ENCODE peak calls at places on chromosomes 13 and 19, in five cellular contexts. One of them, this sample, is unnamed.

GRCh38 chr13:48393698-48394085 is 19.2 kb downstream of the LPAR6 start:
- DNase-seq in AG10803: peak
- DNase-seq in fibroblast of the aortic adventitia: no peak
- DNase-seq in CD4-positive, alpha-beta T cell: no peak
- DNase-seq in uterus: no peak
- DNase-seq in this sample: no peak

GRCh38 chr13:41554180-41554579 is 96.8 kb downstream of the RGCC start:
- DNase-seq in AG10803: no peak
- DNase-seq in fibroblast of the aortic adventitia: no peak
- DNase-seq in CD4-positive, alpha-beta T cell: no peak
- DNase-seq in uterus: no peak
- DNase-seq in this sample: no peak

GRCh38 chr13:37089495-37089894 is 16.0 kb downstream of the CSNK1A1L start:
- DNase-seq in AG10803: no peak
- DNase-seq in fibroblast of the aortic adventitia: no peak
- DNase-seq in CD4-positive, alpha-beta T cell: no peak
- DNase-seq in uterus: no peak
- DNase-seq in this sample: no peak

GRCh38 chr19:17243854-17244617 is 1.7 kb downstream of the NR2F6 start:
- DNase-seq in AG10803: peak
- DNase-seq in fibroblast of the aortic adventitia: peak
- DNase-seq in CD4-positive, alpha-beta T cell: no peak
- DNase-seq in uterus: peak
- DNase-seq in this sample: peak

GRCh38 chr19:44748426-44749254 is at the start of gene BCL3:
- DNase-seq in AG10803: peak
- DNase-seq in fibroblast of the aortic adventitia: no peak
- DNase-seq in CD4-positive, alpha-beta T cell: peak
- DNase-seq in uterus: peak
- DNase-seq in this sample: peak

GRCh38 chr19:13033819-13034611 is 38.7 kb downstream of the NFIX start:
- DNase-seq in AG10803: peak
- DNase-seq in fibroblast of the aortic adventitia: peak
- DNase-seq in CD4-positive, alpha-beta T cell: no peak
- DNase-seq in uterus: peak
- DNase-seq in this sample: peak

GRCh38 chr13:113245858-113246791 is 36.7 kb downstream of the CUL4A start:
- DNase-seq in AG10803: peak
- DNase-seq in fibroblast of the aortic adventitia: no peak
- DNase-seq in CD4-positive, alpha-beta T cell: no peak
- DNase-seq in uterus: no peak
- DNase-seq in this sample: no peak

GRCh38 chr19:6711605-6712004 is 8.8 kb downstream of the C3 start:
- DNase-seq in AG10803: no peak
- DNase-seq in fibroblast of the aortic adventitia: no peak
- DNase-seq in CD4-positive, alpha-beta T cell: no peak
- DNase-seq in uterus: no peak
- DNase-seq in this sample: no peak

GRCh38 chr19:36009220-36009619 is 607 bp upstream of the SYNE4 start:
- DNase-seq in AG10803: peak
- DNase-seq in fibroblast of the aortic adventitia: peak
- DNase-seq in CD4-positive, alpha-beta T cell: peak
- DNase-seq in uterus: peak
- DNase-seq in this sample: peak

GRCh38 chr19:4721196-4721595 is 2.4 kb downstream of the DPP9 start:
- DNase-seq in AG10803: no peak
- DNase-seq in fibroblast of the aortic adventitia: no peak
- DNase-seq in CD4-positive, alpha-beta T cell: no peak
- DNase-seq in uterus: no peak
- DNase-seq in this sample: no peak

GRCh38 chr19:47357788-47358680 is 8.9 kb downstream of the DHX34 start:
- DNase-seq in AG10803: no peak
- DNase-seq in fibroblast of the aortic adventitia: no peak
- DNase-seq in CD4-positive, alpha-beta T cell: no peak
- DNase-seq in uterus: no peak
- DNase-seq in this sample: no peak
- TF ChIP-seq CTCF in AG10803: peak
- TF ChIP-seq CTCF in fibroblast of the aortic adventitia: peak
- TF ChIP-seq CTCF in CD4-positive, alpha-beta T cell: no peak
- TF ChIP-seq CTCF in uterus: no peak
- TF ChIP-seq CTCF in this sample: no peak

GRCh38 chr19:58328999-58329398 is 2.2 kb downstream of the ZSCAN22 start:
- DNase-seq in AG10803: no peak
- DNase-seq in fibroblast of the aortic adventitia: no peak
- DNase-seq in CD4-positive, alpha-beta T cell: no peak
- DNase-seq in uterus: no peak
- DNase-seq in this sample: no peak
- TF ChIP-seq CTCF in AG10803: no peak
- TF ChIP-seq CTCF in fibroblast of the aortic adventitia: no peak
- TF ChIP-seq CTCF in CD4-positive, alpha-beta T cell: no peak
- TF ChIP-seq CTCF in uterus: no peak
- TF ChIP-seq CTCF in this sample: no peak

DNA sequence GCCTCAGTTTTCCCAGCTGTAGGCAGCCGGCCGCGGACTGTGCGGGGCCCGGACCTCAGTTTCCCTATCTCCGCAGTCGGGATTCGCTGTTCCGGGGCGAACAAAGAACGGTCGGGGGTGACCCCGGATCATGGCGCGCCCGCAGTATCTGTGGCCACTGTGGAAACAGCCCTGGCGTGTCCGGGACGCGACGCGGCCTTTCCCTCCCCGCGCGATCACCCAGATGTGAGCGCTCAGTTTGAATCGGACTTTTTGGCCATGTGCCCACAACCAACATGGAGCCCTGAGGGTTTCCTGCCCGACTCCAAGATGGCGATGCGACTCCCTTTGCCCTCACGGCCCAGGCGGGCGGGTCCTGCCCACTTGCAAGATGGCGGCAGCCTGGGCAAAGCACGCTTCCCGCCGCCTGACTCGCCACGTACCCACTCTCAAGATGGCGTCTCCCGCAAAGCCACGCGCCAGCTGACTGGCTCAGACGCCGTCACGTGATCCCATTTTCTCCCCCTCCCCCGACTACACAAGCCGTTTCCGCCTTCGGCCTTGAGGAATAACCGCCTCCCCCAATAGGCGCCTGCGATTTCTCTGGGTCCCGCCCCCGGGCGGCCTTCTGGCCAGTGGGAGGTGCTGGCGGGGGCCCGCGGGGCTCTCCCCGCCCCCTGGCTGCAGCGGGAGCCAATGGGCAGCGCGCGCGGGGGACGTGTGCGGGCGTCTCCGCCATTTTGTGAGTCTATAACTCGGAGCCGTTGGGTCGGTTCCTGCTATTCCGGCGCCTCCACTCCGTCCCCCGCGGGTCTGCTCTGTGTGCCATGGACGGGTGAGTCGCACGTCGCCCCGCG is at the start of gene PTBP1:
- DNase-seq in AG10803: peak
- DNase-seq in fibroblast of the aortic adventitia: peak
- DNase-seq in CD4-positive, alpha-beta T cell: peak
- DNase-seq in uterus: peak
- DNase-seq in this sample: peak
- TF ChIP-seq CTCF in AG10803: no peak
- TF ChIP-seq CTCF in fibroblast of the aortic adventitia: peak
- TF ChIP-seq CTCF in CD4-positive, alpha-beta T cell: no peak
- TF ChIP-seq CTCF in uterus: peak
- TF ChIP-seq CTCF in this sample: no peak

GRCh38 chr13:25943666-25944065 is 108.2 kb downstream of the SHISA2 start:
- DNase-seq in AG10803: peak
- DNase-seq in fibroblast of the aortic adventitia: no peak
- DNase-seq in CD4-positive, alpha-beta T cell: no peak
- DNase-seq in uterus: no peak
- DNase-seq in this sample: no peak

GRCh38 chr13:25943081-25943480 is 108.7 kb downstream of the SHISA2 start:
- DNase-seq in AG10803: no peak
- DNase-seq in fibroblast of the aortic adventitia: no peak
- DNase-seq in CD4-positive, alpha-beta T cell: no peak
- DNase-seq in uterus: no peak
- DNase-seq in this sample: no peak

GRCh38 chr13:25939961-25940687 is 111.7 kb downstream of the SHISA2 start:
- DNase-seq in AG10803: no peak
- DNase-seq in fibroblast of the aortic adventitia: no peak
- DNase-seq in CD4-positive, alpha-beta T cell: no peak
- DNase-seq in uterus: no peak
- DNase-seq in this sample: no peak

GRCh38 chr13:25948910-25949309 is 102.9 kb downstream of the SHISA2 start:
- DNase-seq in AG10803: no peak
- DNase-seq in fibroblast of the aortic adventitia: no peak
- DNase-seq in CD4-positive, alpha-beta T cell: no peak
- DNase-seq in uterus: no peak
- DNase-seq in this sample: no peak

DNA sequence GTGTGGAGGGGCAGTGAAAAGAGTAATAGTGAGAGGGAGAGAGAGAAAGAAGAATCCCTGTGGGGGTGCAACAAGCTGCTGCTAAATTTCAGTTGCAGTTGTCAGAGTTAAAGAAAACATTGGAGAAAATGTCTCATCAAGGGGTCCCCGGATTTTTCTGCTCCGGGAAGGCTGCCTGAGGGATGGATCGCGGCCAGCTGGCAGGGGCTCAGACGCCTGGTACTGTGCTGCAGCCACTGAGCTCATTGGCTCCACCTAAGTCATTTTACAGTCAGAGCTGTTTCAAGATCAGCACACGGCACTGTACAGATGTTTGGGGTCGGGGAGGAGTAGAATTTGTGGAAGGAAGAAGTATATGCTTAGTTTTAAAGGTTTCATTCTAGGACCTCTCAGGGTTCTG is 106.2 kb downstream of the SHISA2 start:
- DNase-seq in AG10803: no peak
- DNase-seq in fibroblast of the aortic adventitia: no peak
- DNase-seq in CD4-positive, alpha-beta T cell: no peak
- DNase-seq in uterus: no peak
- DNase-seq in this sample: no peak
- TF ChIP-seq CTCF in AG10803: no peak
- TF ChIP-seq CTCF in fibroblast of the aortic adventitia: no peak
- TF ChIP-seq CTCF in CD4-positive, alpha-beta T cell: no peak
- TF ChIP-seq CTCF in uterus: no peak
- TF ChIP-seq CTCF in this sample: no peak

GRCh38 chr13:110239280-110240120 is 67.5 kb downstream of the COL4A1 start:
- DNase-seq in AG10803: no peak
- DNase-seq in fibroblast of the aortic adventitia: no peak
- DNase-seq in CD4-positive, alpha-beta T cell: no peak
- DNase-seq in uterus: no peak
- DNase-seq in this sample: no peak
- TF ChIP-seq CTCF in AG10803: no peak
- TF ChIP-seq CTCF in fibroblast of the aortic adventitia: no peak
- TF ChIP-seq CTCF in CD4-positive, alpha-beta T cell: no peak
- TF ChIP-seq CTCF in uterus: no peak
- TF ChIP-seq CTCF in this sample: no peak

DNA sequence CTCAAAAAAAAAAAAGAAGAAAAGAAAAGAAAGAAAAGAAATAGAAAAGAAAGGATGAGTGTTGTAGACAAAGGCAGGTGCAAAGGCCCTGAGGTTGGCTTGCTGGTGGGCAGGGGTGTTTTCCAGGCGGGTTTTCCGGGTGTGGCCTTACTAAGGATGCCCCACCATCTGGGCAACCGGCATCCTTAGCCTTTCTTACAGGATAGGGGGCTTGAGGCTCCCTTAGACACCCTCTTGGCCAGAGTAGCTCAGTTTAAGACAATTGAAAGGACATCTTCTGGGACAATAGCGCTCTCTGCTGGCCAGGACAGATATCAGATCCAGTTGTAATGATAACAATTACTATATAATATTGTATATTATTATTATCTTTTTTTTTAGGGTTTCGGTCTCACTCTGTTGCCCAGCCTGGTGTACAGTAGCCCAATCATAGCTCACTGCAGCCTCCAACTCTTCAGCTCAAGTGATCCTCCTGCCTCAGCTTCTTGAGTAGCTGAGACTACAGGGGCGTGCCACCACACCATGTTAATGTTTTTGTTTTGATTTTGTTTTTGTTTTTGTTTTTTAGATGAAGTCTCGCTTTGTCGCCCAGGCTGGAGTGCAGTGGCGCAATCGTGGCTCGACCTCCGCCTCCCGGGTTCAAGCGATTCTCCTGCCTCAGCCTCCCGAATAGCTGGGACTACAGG is 1.4 kb upstream of the QTRT1 start:
- DNase-seq in AG10803: peak
- DNase-seq in fibroblast of the aortic adventitia: peak
- DNase-seq in CD4-positive, alpha-beta T cell: peak
- DNase-seq in uterus: no peak
- DNase-seq in this sample: no peak
- TF ChIP-seq CTCF in AG10803: peak
- TF ChIP-seq CTCF in fibroblast of the aortic adventitia: peak
- TF ChIP-seq CTCF in CD4-positive, alpha-beta T cell: peak
- TF ChIP-seq CTCF in uterus: peak
- TF ChIP-seq CTCF in this sample: peak

This sample was measured in mucosa of descending colon.